ENCODE peak calls at places on chromosomes 5 and 9, in four cellular contexts. M is MM.1S, A is lung, W is heart right ventricle. I is an unnamed sample.
A peak's percentile ranks its signal among the peaks of the same experiment; 100 is the strongest.

GRCh38 chr9:95477885-95478790 is 38.6 kb downstream of the PTCH1 start:
- DNase-seq in M (no peak), A (no peak), W (no peak), I (no peak)

GRCh38 chr5:126969548-126969947 is 60.8 kb downstream of the MARCHF3 start:
- DNase-seq in M (no peak), A (no peak), W (no peak), I (no peak)

GRCh38 chr5:120655828-120656435 is 191.8 kb downstream of the PRR16 start:
- DNase-seq in M (peak; percentile 43), A (peak; percentile 41), W (no peak), I (peak; percentile 71)

GRCh38 chr5:39605966-39606591 is 181.3 kb upstream of the DAB2 start:
- DNase-seq in M (no peak), A (no peak), W (no peak), I (peak; percentile 26)

GRCh38 chr9:18920141-18920611 is 112.8 kb downstream of the SAXO1 start:
- DNase-seq in M (no peak), A (no peak), W (no peak), I (no peak)

GRCh38 chr5:9245071-9245470 is 300.8 kb downstream of the SEMA5A start:
- DNase-seq in M (no peak), A (no peak), W (no peak), I (no peak)

GRCh38 chr9:124040935-124041816 is 29.6 kb downstream of the LHX2 start:
- DNase-seq in M (peak; percentile 10), A (no peak), W (peak; percentile 72), I (peak; percentile 29)

GRCh38 chr9:85994191-85994590 is 53.2 kb downstream of the NAA35 start:
- DNase-seq in M (no peak), A (no peak), W (no peak), I (no peak)

GRCh38 chr5:8756498-8757084 is 789.3 kb downstream of the SEMA5A start:
- DNase-seq in M (peak; percentile 45), A (no peak), W (no peak), I (peak; percentile 55)

GRCh38 chr5:43608406-43608805 is 5.4 kb downstream of the NNT start:
- DNase-seq in M (no peak), A (no peak), W (no peak), I (no peak)

GRCh38 chr5:171745602-171746001 is 40.0 kb upstream of the SMIM23 start:
- DNase-seq in M (no peak), A (no peak), W (no peak), I (no peak)

GRCh38 chr5:171747061-171747859 is 38.4 kb upstream of the SMIM23 start:
- DNase-seq in M (no peak), A (no peak), W (no peak), I (peak; percentile 92)

GRCh38 chr5:171748720-171749119 is 36.9 kb upstream of the SMIM23 start:
- DNase-seq in M (no peak), A (no peak), W (no peak), I (no peak)

GRCh38 chr5:171749365-171749764 is 36.3 kb upstream of the SMIM23 start:
- DNase-seq in M (no peak), A (no peak), W (no peak), I (no peak)

DNA sequence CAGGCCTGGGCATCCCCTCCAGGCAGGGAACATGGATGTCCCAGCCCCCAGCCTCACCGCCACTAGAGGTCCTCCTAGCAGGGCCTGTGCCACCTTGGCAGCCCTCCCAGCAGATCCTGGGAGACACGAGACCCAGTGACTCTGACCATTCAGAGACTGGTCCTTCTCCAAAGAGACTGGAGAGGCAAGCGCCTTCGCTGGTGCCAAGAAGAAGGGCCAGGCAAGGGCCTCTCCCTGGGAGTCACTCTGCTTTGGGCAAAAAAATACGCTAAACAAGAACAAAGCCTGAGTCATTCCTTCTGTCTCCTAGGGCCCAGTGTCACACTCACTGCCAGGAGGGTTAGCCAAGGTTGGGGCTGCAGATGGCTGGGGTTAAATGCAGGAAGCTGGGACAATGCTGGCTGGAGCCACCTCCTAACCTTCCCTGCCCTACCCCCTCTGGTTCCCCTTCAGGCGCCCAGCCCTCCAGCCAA is 35.3 kb upstream of the SMIM23 start:
- DNase-seq in M (no peak), A (peak; percentile 37), W (peak; percentile 59), I (peak; percentile 86)
- TF ChIP-seq CTCF in M (no peak), A (no peak), W (peak; percentile 38), I (peak; percentile 12)

GRCh38 chr5:180253036-180253824 is 38.7 kb downstream of the MAPK9 start:
- DNase-seq in M (no peak), A (no peak), W (no peak), I (peak; percentile 16)

GRCh38 chr5:180250329-180250728 is 41.3 kb upstream of the RASGEF1C start:
- DNase-seq in M (no peak), A (no peak), W (no peak), I (no peak)

GRCh38 chr5:180251887-180252286 is 40.0 kb downstream of the MAPK9 start:
- DNase-seq in M (no peak), A (no peak), W (no peak), I (no peak)

DNA sequence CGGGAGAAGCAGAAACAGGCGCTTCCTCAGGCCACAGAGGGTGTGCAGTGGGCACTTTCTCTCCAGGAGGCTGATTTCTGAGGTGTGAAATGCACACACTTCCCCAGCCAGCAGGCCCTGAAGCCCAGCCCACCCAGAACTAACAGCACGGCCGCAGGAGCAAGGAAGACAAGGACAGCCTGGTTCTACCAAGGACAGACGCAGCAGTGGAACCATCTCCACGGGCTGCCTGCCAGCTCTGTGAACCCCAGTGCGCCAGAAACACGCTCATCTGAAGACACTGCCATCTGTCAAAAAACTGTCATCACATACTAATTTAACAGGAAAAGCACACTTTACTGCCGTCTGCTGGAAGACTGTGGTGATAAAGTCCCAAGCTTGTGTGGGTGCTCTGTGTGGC is 40.7 kb downstream of the MAPK9 start:
- DNase-seq in M (no peak), A (no peak), W (no peak), I (no peak)
- TF ChIP-seq CTCF in M (no peak), A (no peak), W (no peak), I (no peak)

DNA sequence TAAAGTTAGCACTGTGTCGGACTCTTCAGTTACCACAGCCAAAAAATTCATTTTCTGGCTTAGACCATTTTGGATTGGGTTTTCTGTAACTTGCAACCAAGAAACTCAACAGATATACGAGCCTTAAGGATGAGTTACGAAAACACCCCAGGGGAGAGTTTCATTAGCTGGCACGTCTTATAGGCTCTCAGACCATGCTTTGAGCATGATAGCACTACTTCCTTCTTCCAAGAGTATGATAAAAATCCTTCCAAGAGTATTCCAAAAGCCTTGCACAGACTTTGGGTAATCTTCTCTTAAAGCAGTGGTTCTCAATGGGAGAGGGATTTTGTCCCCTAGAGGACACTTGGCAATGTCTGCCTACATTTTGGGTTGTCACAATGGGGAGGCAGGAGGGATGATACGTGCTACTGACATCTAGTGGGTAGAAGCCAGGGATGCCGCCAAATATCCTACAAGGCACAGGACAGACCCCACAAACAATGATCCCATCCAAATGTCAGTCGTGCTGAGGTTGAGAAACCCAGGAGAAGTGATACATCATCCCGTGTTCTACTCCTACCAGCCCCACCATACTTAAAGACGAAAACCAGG is 64.8 kb downstream of the SMIM23 start:
- DNase-seq in M (peak; percentile 10), A (no peak), W (no peak), I (peak; percentile 51)
- TF ChIP-seq CTCF in M (peak; percentile 35), A (no peak), W (peak; percentile 26), I (peak; percentile 33)

GRCh38 chr5:151332857-151333256 is 14.5 kb downstream of the SLC36A2 start:
- DNase-seq in M (no peak), A (no peak), W (no peak), I (no peak)

GRCh38 chr5:151328734-151329133 is 18.6 kb downstream of the SLC36A2 start:
- DNase-seq in M (no peak), A (no peak), W (no peak), I (no peak)

GRCh38 chr5:151326276-151326675 is 21.1 kb downstream of the SLC36A2 start:
- DNase-seq in M (no peak), A (no peak), W (no peak), I (no peak)

DNA sequence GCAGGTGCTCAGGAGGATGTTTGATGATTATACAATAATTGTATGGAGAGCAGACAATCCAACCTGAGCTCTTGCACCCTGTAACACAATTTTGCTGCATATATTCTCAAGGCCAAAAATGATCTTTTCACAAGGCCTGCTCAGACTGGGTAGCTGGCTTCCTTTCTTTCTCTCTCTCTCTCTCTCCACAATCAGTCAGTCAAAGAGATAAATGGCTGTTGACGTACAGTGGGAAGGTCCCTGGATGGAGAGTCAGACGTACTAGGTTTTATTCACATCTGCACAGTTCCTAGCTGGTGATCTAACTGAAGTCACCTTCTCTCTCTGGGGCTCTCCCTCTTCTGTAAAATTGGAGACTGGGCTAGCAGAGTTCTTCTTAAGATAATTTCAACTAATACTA is 19.8 kb downstream of the SLC36A2 start:
- DNase-seq in M (no peak), A (no peak), W (no peak), I (no peak)
- TF ChIP-seq CTCF in M (no peak), A (no peak), W (no peak), I (no peak)

DNA sequence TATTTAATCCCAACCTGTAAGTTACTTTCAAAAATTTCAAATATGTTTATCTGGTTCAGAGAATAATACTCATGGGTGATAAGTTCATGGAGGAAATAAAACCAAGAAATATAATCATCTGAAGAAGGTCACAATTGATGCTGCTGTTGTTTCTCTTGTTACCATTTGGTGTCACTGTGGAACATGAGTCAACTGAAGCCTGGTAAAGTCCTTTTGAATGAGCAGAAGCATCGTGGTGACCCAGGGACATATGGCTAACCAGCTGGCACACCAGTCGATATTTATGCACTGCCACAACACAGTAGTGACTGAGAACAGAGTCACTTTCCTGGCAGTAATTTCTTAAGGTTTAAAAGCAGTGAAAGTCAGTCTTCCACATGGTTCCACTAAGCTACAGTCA is 612.9 kb upstream of the TLE4 start:
- DNase-seq in M (peak; percentile 39), A (no peak), W (no peak), I (peak; percentile 17)
- TF ChIP-seq CTCF in M (peak; percentile 39), A (no peak), W (no peak), I (peak; percentile 7)

DNA sequence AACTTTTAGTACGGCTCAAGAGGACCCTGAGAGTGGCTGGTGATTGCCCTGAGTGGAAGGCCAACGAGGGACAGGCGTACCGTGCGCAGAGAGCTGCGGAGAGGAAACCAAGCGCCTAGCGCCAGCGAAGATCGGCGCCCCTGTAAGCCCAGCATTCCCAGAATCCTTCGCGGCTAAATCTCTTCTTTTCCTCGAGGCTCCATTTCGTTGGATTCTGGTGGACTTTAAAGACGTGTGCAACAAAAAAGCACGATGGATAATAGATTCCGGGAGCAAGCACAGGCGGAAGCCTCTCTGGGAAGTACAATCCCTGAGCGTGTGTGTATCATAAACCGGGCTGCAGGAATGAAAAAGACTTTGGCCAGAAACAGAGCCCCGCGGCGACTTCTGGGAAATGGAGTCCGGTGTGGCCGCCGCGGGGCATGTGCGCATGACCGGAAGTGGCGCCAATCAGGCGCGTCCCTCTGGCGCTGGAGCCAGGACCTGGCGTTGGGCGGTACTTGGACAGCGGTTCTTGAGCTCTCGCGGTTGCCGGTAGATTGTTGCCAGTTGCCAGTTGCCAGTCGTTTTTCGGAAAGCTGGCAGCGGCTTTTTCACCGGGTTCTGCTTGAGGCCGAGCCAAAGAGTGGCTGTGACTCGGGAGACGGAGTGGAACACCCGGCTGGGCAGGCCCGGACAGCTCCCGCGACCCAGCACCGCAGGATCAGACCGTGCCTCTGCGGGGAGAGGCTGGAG is at the start of gene ZNF79:
- DNase-seq in M (peak; percentile 93), A (peak; percentile 94), W (peak; percentile 95), I (peak; percentile 92)
- TF ChIP-seq CTCF in M (no peak), A (no peak), W (no peak), I (no peak)

GRCh38 chr5:151040211-151040747 is 19.9 kb downstream of the GPX3 start:
- DNase-seq in M (no peak), A (no peak), W (no peak), I (peak; percentile 60)
- TF ChIP-seq CTCF in M (no peak), A (no peak), W (peak; percentile 15), I (no peak)

I was measured in MCF 10A.